ENCODE peak calls at places on chromosomes 5 and 9, in six cellular contexts. One of them, this sample, is unnamed.

GRCh38 chr9:92982130-92982529 is 34.8 kb downstream of the FGD3 start:
- DNase-seq in neural crest cell: no peak
- DNase-seq in nephron progenitor cell: no peak
- DNase-seq in mesothelial cell of epicardium: no peak
- DNase-seq in HCEC 1CT: no peak
- DNase-seq in GM06990: no peak
- DNase-seq in this sample: no peak

GRCh38 chr9:88065609-88066008 is 72.7 kb downstream of the SPATA31C2 start:
- DNase-seq in neural crest cell: no peak
- DNase-seq in nephron progenitor cell: no peak
- DNase-seq in mesothelial cell of epicardium: no peak
- DNase-seq in HCEC 1CT: no peak
- DNase-seq in GM06990: no peak
- DNase-seq in this sample: no peak

GRCh38 chr5:175493726-175494125 is 15.4 kb downstream of the SFXN1 start:
- DNase-seq in neural crest cell: no peak
- DNase-seq in nephron progenitor cell: no peak
- DNase-seq in mesothelial cell of epicardium: no peak
- DNase-seq in HCEC 1CT: no peak
- DNase-seq in GM06990: no peak
- DNase-seq in this sample: no peak

GRCh38 chr9:13013976-13014375 is 239.2 kb downstream of the LURAP1L start:
- DNase-seq in neural crest cell: no peak
- DNase-seq in nephron progenitor cell: no peak
- DNase-seq in mesothelial cell of epicardium: no peak
- DNase-seq in HCEC 1CT: no peak
- DNase-seq in GM06990: no peak
- DNase-seq in this sample: no peak

GRCh38 chr9:129178983-129179382 is 922 bp upstream of the IER5L start:
- DNase-seq in neural crest cell: no peak
- DNase-seq in nephron progenitor cell: peak
- DNase-seq in mesothelial cell of epicardium: no peak
- DNase-seq in HCEC 1CT: no peak
- DNase-seq in GM06990: no peak
- DNase-seq in this sample: peak

GRCh38 chr5:61047346-61047745 is 102.3 kb downstream of the NDUFAF2 start:
- DNase-seq in neural crest cell: no peak
- DNase-seq in nephron progenitor cell: no peak
- DNase-seq in mesothelial cell of epicardium: no peak
- DNase-seq in HCEC 1CT: no peak
- DNase-seq in GM06990: no peak
- DNase-seq in this sample: no peak

GRCh38 chr5:1130218-1130946 is 18.5 kb upstream of the SLC12A7 start:
- DNase-seq in neural crest cell: no peak
- DNase-seq in nephron progenitor cell: no peak
- DNase-seq in mesothelial cell of epicardium: no peak
- DNase-seq in HCEC 1CT: no peak
- DNase-seq in GM06990: no peak
- DNase-seq in this sample: peak

GRCh38 chr5:118545050-118545449 is 443.3 kb downstream of the DTWD2 start:
- DNase-seq in neural crest cell: no peak
- DNase-seq in nephron progenitor cell: no peak
- DNase-seq in mesothelial cell of epicardium: no peak
- DNase-seq in HCEC 1CT: no peak
- DNase-seq in GM06990: no peak
- DNase-seq in this sample: no peak

GRCh38 chr9:2849943-2850342 is 6.0 kb upstream of the PUM3 start:
- DNase-seq in neural crest cell: no peak
- DNase-seq in nephron progenitor cell: no peak
- DNase-seq in mesothelial cell of epicardium: no peak
- DNase-seq in HCEC 1CT: no peak
- DNase-seq in GM06990: no peak
- DNase-seq in this sample: no peak

GRCh38 chr5:135398160-135398854 is 724 bp downstream of the MACROH2A1 start:
- DNase-seq in neural crest cell: peak
- DNase-seq in nephron progenitor cell: peak
- DNase-seq in mesothelial cell of epicardium: no peak
- DNase-seq in HCEC 1CT: peak
- DNase-seq in GM06990: peak
- DNase-seq in this sample: peak

GRCh38 chr5:110159202-110159601 is 469.5 kb downstream of the MAN2A1 start:
- DNase-seq in neural crest cell: no peak
- DNase-seq in nephron progenitor cell: no peak
- DNase-seq in mesothelial cell of epicardium: no peak
- DNase-seq in HCEC 1CT: peak
- DNase-seq in GM06990: no peak
- DNase-seq in this sample: no peak

GRCh38 chr9:9032950-9033349 is 1233.4 kb upstream of the DMAC1 start:
- DNase-seq in neural crest cell: no peak
- DNase-seq in nephron progenitor cell: no peak
- DNase-seq in mesothelial cell of epicardium: no peak
- DNase-seq in HCEC 1CT: no peak
- DNase-seq in GM06990: no peak
- DNase-seq in this sample: no peak

GRCh38 chr9:114029311-114030170 is 48.6 kb downstream of the AMBP start:
- DNase-seq in neural crest cell: no peak
- DNase-seq in nephron progenitor cell: no peak
- DNase-seq in mesothelial cell of epicardium: no peak
- DNase-seq in HCEC 1CT: no peak
- DNase-seq in GM06990: no peak
- DNase-seq in this sample: no peak

GRCh38 chr9:136345281-136346156 is 18.0 kb downstream of the DNLZ start:
- DNase-seq in neural crest cell: peak
- DNase-seq in nephron progenitor cell: peak
- DNase-seq in mesothelial cell of epicardium: no peak
- DNase-seq in HCEC 1CT: peak
- DNase-seq in GM06990: no peak
- DNase-seq in this sample: peak

GRCh38 chr5:922041-922744 is 29.5 kb downstream of the TRIP13 start:
- DNase-seq in neural crest cell: no peak
- DNase-seq in nephron progenitor cell: no peak
- DNase-seq in mesothelial cell of epicardium: no peak
- DNase-seq in HCEC 1CT: no peak
- DNase-seq in GM06990: no peak
- DNase-seq in this sample: no peak

GRCh38 chr5:76789991-76790571 is 28.7 kb upstream of the F2RL1 start:
- DNase-seq in neural crest cell: no peak
- DNase-seq in nephron progenitor cell: no peak
- DNase-seq in mesothelial cell of epicardium: no peak
- DNase-seq in HCEC 1CT: peak
- DNase-seq in GM06990: no peak
- DNase-seq in this sample: peak

GRCh38 chr5:103389846-103390245 is 131.3 kb downstream of the MACIR start:
- DNase-seq in neural crest cell: peak
- DNase-seq in nephron progenitor cell: no peak
- DNase-seq in mesothelial cell of epicardium: no peak
- DNase-seq in HCEC 1CT: no peak
- DNase-seq in GM06990: no peak
- DNase-seq in this sample: no peak

GRCh38 chr5:137708796-137709559 is 26.9 kb downstream of the KLHL3 start:
- DNase-seq in neural crest cell: no peak
- DNase-seq in nephron progenitor cell: no peak
- DNase-seq in mesothelial cell of epicardium: no peak
- DNase-seq in HCEC 1CT: no peak
- DNase-seq in GM06990: no peak
- DNase-seq in this sample: no peak

GRCh38 chr9:20409321-20410092 is 212.8 kb downstream of the MLLT3 start:
- DNase-seq in neural crest cell: no peak
- DNase-seq in nephron progenitor cell: no peak
- DNase-seq in mesothelial cell of epicardium: no peak
- DNase-seq in HCEC 1CT: no peak
- DNase-seq in GM06990: no peak
- DNase-seq in this sample: no peak

GRCh38 chr9:32969270-32969669 is 32.2 kb downstream of the APTX start:
- DNase-seq in neural crest cell: no peak
- DNase-seq in nephron progenitor cell: no peak
- DNase-seq in mesothelial cell of epicardium: no peak
- DNase-seq in HCEC 1CT: peak
- DNase-seq in GM06990: no peak
- DNase-seq in this sample: no peak

GRCh38 chr5:33470544-33470943 is 29.8 kb downstream of the TARS1 start:
- DNase-seq in neural crest cell: no peak
- DNase-seq in nephron progenitor cell: no peak
- DNase-seq in mesothelial cell of epicardium: no peak
- DNase-seq in HCEC 1CT: peak
- DNase-seq in GM06990: no peak
- DNase-seq in this sample: peak

GRCh38 chr9:129989740-129990139 is 53.2 kb downstream of the FNBP1 start:
- DNase-seq in neural crest cell: no peak
- DNase-seq in nephron progenitor cell: no peak
- DNase-seq in mesothelial cell of epicardium: no peak
- DNase-seq in HCEC 1CT: peak
- DNase-seq in GM06990: no peak
- DNase-seq in this sample: peak

GRCh38 chr9:95511952-95512750 is 4.6 kb downstream of the PTCH1 start:
- DNase-seq in neural crest cell: no peak
- DNase-seq in nephron progenitor cell: peak
- DNase-seq in mesothelial cell of epicardium: no peak
- DNase-seq in HCEC 1CT: peak
- DNase-seq in GM06990: no peak
- DNase-seq in this sample: no peak

GRCh38 chr9:110114888-110115259 is 93.1 kb downstream of the C9orf152 start:
- DNase-seq in neural crest cell: no peak
- DNase-seq in nephron progenitor cell: peak
- DNase-seq in mesothelial cell of epicardium: no peak
- DNase-seq in HCEC 1CT: no peak
- DNase-seq in GM06990: no peak
- DNase-seq in this sample: no peak

GRCh38 chr9:134390537-134390936 is 64.3 kb downstream of the RXRA start:
- DNase-seq in neural crest cell: no peak
- DNase-seq in nephron progenitor cell: no peak
- DNase-seq in mesothelial cell of epicardium: no peak
- DNase-seq in HCEC 1CT: no peak
- DNase-seq in GM06990: peak
- DNase-seq in this sample: no peak

GRCh38 chr5:112070022-112070421 is 313.0 kb upstream of the NREP start:
- DNase-seq in neural crest cell: no peak
- DNase-seq in nephron progenitor cell: no peak
- DNase-seq in mesothelial cell of epicardium: no peak
- DNase-seq in HCEC 1CT: no peak
- DNase-seq in GM06990: no peak
- DNase-seq in this sample: no peak